ENCODE peak calls at places on chromosomes 1 and 21, in eight cellular contexts. J, W, D, M, N, X, K and O are unnamed samples.

GRCh38 chr1:203200059-203200553 is 13.6 kb upstream of the CHI3L1 start:
- DNase-seq in J (no peak), D (no peak), X (no peak), M (no peak), K (no peak), W (no peak), N (peak; percentile 89), O (no peak)

GRCh38 chr1:47405697-47406096 is 10.4 kb upstream of the FOXE3 start:
- DNase-seq in X (peak; percentile 45), J (no peak), M (no peak), K (no peak), W (no peak), N (no peak), D (no peak), O (no peak)

GRCh38 chr1:100346387-100346786 is 5.9 kb upstream of the CDC14A start:
- DNase-seq in W (no peak), M (no peak), X (no peak), K (no peak), N (no peak), J (no peak), D (no peak), O (no peak)

GRCh38 chr1:247536340-247536739 is at the start of gene OR2C3:
- DNase-seq in X (no peak), D (no peak), K (no peak), M (no peak), W (no peak), N (no peak), J (no peak), O (no peak)

GRCh38 chr1:62084304-62084905 is 110.2 kb upstream of the L1TD1 start:
- DNase-seq in K (no peak), J (no peak), N (no peak), X (no peak), M (no peak), W (no peak), D (no peak), O (no peak)

GRCh38 chr1:203934027-203934426 is 72.6 kb downstream of the SNRPE start:
- DNase-seq in K (no peak), X (peak; percentile 44), M (no peak), J (no peak), D (no peak), N (no peak), W (no peak), O (no peak)

GRCh38 chr1:5509664-5510452 is 482.4 kb downstream of the NPHP4 start:
- DNase-seq in K (peak; percentile 29), N (no peak), W (peak; percentile 70), M (peak; percentile 54), J (peak; percentile 87), D (peak; percentile 58), X (peak; percentile 50), O (peak; percentile 55)

GRCh38 chr21:37535672-37536071 is 169.1 kb downstream of the DYRK1A start:
- DNase-seq in J (no peak), M (no peak), K (no peak), D (no peak), N (no peak), X (no peak), W (no peak), O (no peak)

GRCh38 chr1:104460880-104461279 is 711.2 kb downstream of the AMY1C start:
- DNase-seq in W (no peak), M (no peak), D (no peak), N (no peak), J (no peak), K (no peak), X (no peak), O (no peak)

GRCh38 chr1:64691631-64692030 is 53.2 kb upstream of the RAVER2 start:
- DNase-seq in X (peak; percentile 63), K (peak; percentile 27), N (no peak), J (no peak), M (no peak), W (no peak), D (no peak), O (no peak)

GRCh38 chr1:183685112-183685713 is 32.1 kb upstream of the APOBEC4 start:
- DNase-seq in W (peak; percentile 37), D (no peak), J (peak; percentile 11), K (peak; percentile 56), N (no peak), M (no peak), X (peak; percentile 87), O (peak; percentile 39)

GRCh38 chr1:161128591-161129420 is 3.7 kb downstream of the DEDD start:
- DNase-seq in W (no peak), N (no peak), M (no peak), X (no peak), K (no peak), D (no peak), J (no peak), O (no peak)

GRCh38 chr1:206575894-206576737 is 36.1 kb downstream of the EIF2D start:
- DNase-seq in W (peak; percentile 82), J (no peak), M (no peak), X (no peak), N (no peak), K (no peak), D (no peak), O (no peak)

GRCh38 chr1:181142096-181143043 is 53.9 kb downstream of the IER5 start:
- DNase-seq in K (peak; percentile 89), D (peak; percentile 90), X (peak; percentile 90), W (peak; percentile 69), M (peak; percentile 85), N (peak; percentile 82), J (peak; percentile 95), O (peak; percentile 89)

GRCh38 chr1:228362884-228363450 is 43.7 kb downstream of the TRIM11 start:
- DNase-seq in K (no peak), J (no peak), X (no peak), W (no peak), M (no peak), N (no peak), D (no peak), O (no peak)

GRCh38 chr1:26315874-26316850 is 1.6 kb upstream of the CD52 start:
- DNase-seq in W (no peak), X (no peak), D (no peak), J (no peak), M (no peak), N (no peak), K (no peak), O (no peak)

GRCh38 chr1:65679773-65680172 is 112.9 kb upstream of the PDE4B start:
- DNase-seq in N (no peak), J (no peak), D (no peak), K (no peak), M (no peak), X (no peak), W (no peak), O (no peak)

GRCh38 chr1:209618756-209619420 is 33.3 kb downstream of the LAMB3 start:
- DNase-seq in W (no peak), D (no peak), X (no peak), M (no peak), J (no peak), K (peak; percentile 14), N (no peak), O (no peak)

GRCh38 chr1:39407889-39408640 is 83.4 kb upstream of the BMP8A start:
- DNase-seq in J (no peak), M (no peak), D (no peak), N (no peak), X (peak; percentile 86), K (no peak), W (peak; percentile 46), O (no peak)

GRCh38 chr1:168295715-168296114 is 15.0 kb downstream of the TBX19 start:
- DNase-seq in W (no peak), J (no peak), X (no peak), M (no peak), K (no peak), N (no peak), D (no peak), O (no peak)

GRCh38 chr1:150150511-150151021 is 850 bp downstream of the PLEKHO1 start:
- DNase-seq in N (no peak), X (peak; percentile 53), M (no peak), W (no peak), D (no peak), K (peak; percentile 41), J (peak; percentile 56), O (peak; percentile 8)

GRCh38 chr1:39907532-39908453 is 6.1 kb upstream of the MYCL start:
- DNase-seq in J (no peak), M (no peak), X (no peak), K (no peak), W (no peak), N (no peak), D (no peak), O (no peak)

GRCh38 chr1:47986741-47987140 is 10.4 kb downstream of the TRABD2B start:
- DNase-seq in J (no peak), N (no peak), X (no peak), W (peak; percentile 56), D (no peak), K (no peak), M (no peak), O (no peak)